ENCODE peak calls at places on chromosome 2, in eight cellular contexts. B is NCI-H187, R is KG1, H is left cardiac atrium, A is GM04503, Z is NCI-H1092, F is psoas muscle, W is GM12865. N is an unnamed sample.
A peak's percentile ranks its signal among the peaks of the same experiment; 100 is the strongest.

GRCh38 chr2:64260093-64260808 is 116.0 kb upstream of the PELI1 start:
- DNase-seq in R (no peak), H (no peak), B (no peak), A (no peak), W (no peak), F (no peak), Z (no peak), N (no peak)

GRCh38 chr2:74498500-74499268 is 719 bp downstream of the LBX2 start:
- DNase-seq in R (no peak), H (no peak), Z (no peak), F (no peak), A (no peak), W (peak; percentile 46), B (no peak), N (no peak)

GRCh38 chr2:12081481-12082210 is 335.2 kb downstream of the LPIN1 start:
- DNase-seq in F (no peak), W (no peak), R (no peak), Z (no peak), B (no peak), A (no peak), H (no peak), N (no peak)

GRCh38 chr2:141109633-141110032 is 1021.2 kb downstream of the LRP1B start:
- DNase-seq in F (no peak), Z (no peak), H (no peak), B (no peak), R (no peak), W (no peak), A (no peak), N (no peak)

GRCh38 chr2:3409627-3410170 is 30.2 kb downstream of the TRAPPC12 start:
- DNase-seq in F (no peak), W (no peak), R (no peak), B (no peak), A (no peak), Z (no peak), H (no peak), N (no peak)

GRCh38 chr2:124986136-124986535 is 961.0 kb downstream of the CNTNAP5 start:
- DNase-seq in W (no peak), H (no peak), F (no peak), Z (no peak), R (no peak), B (no peak), A (no peak), N (no peak)

GRCh38 chr2:128602038-128602698 is 283.5 kb upstream of the HS6ST1 start:
- DNase-seq in F (no peak), B (no peak), R (no peak), Z (no peak), H (no peak), A (no peak), W (no peak), N (no peak)

GRCh38 chr2:133365117-133365516 is 203.1 kb downstream of the NCKAP5 start:
- DNase-seq in R (no peak), Z (no peak), B (no peak), F (no peak), W (no peak), H (no peak), A (no peak), N (no peak)

GRCh38 chr2:97747716-97748115 is 34.3 kb downstream of the ZAP70 start:
- DNase-seq in Z (no peak), R (no peak), H (no peak), B (no peak), A (peak; percentile 70), F (no peak), W (no peak), N (no peak)

GRCh38 chr2:74685408-74685807 is 31.4 kb downstream of the SEMA4F start:
- DNase-seq in W (no peak), H (no peak), Z (no peak), B (no peak), F (no peak), A (no peak), R (no peak), N (no peak)

GRCh38 chr2:112891333-112891950 is 19.5 kb upstream of the IL37 start:
- DNase-seq in R (no peak), W (peak; percentile 12), B (no peak), H (no peak), F (no peak), A (no peak), Z (no peak), N (no peak)

GRCh38 chr2:172743143-172743542 is 7.5 kb downstream of the RAPGEF4 start:
- DNase-seq in F (no peak), Z (peak; percentile 70), W (no peak), A (no peak), H (no peak), R (no peak), B (no peak), N (peak; percentile 68)

GRCh38 chr2:33496150-33496549 is 19.7 kb downstream of the RASGRP3 start:
- DNase-seq in A (no peak), F (no peak), R (no peak), Z (no peak), H (no peak), B (no peak), W (no peak), N (no peak)

GRCh38 chr2:71530246-71530986 is 77.1 kb downstream of the DYSF start:
- DNase-seq in Z (no peak), A (no peak), H (no peak), R (no peak), B (no peak), W (peak; percentile 47), F (no peak), N (no peak)

GRCh38 chr2:51053213-51053612 is 21.3 kb upstream of the NRXN1 start:
- DNase-seq in W (no peak), A (no peak), R (no peak), F (no peak), Z (no peak), H (no peak), B (no peak), N (no peak)

GRCh38 chr2:239321596-239322413 is 79.0 kb downstream of the HDAC4 start:
- DNase-seq in B (no peak), H (peak; percentile 15), Z (no peak), W (no peak), R (no peak), A (no peak), F (no peak), N (no peak)

GRCh38 chr2:96090181-96090500 is 26.2 kb downstream of the ADRA2B start:
- DNase-seq in A (no peak), B (no peak), Z (no peak), R (no peak), F (no peak), H (no peak), W (no peak), N (peak; percentile 63)

GRCh38 chr2:235868645-235869044 is 299.5 kb downstream of the GBX2 start:
- DNase-seq in B (no peak), Z (no peak), R (no peak), W (no peak), F (no peak), H (no peak), A (no peak), N (no peak)

GRCh38 chr2:8489751-8490150 is 192.1 kb upstream of the ID2 start:
- DNase-seq in R (no peak), W (no peak), A (no peak), B (no peak), Z (no peak), F (no peak), H (no peak), N (no peak)

GRCh38 chr2:226413498-226414130 is 386.0 kb downstream of the IRS1 start:
- DNase-seq in R (no peak), H (no peak), B (no peak), W (no peak), Z (no peak), A (no peak), F (no peak), N (no peak)

GRCh38 chr2:26584656-26585055 is 56.5 kb downstream of the CIB4 start:
- DNase-seq in W (no peak), F (no peak), B (no peak), R (no peak), H (no peak), A (no peak), Z (no peak), N (no peak)

GRCh38 chr2:5442736-5443135 is 249.4 kb upstream of the SOX11 start:
- DNase-seq in W (no peak), Z (no peak), H (no peak), R (no peak), F (no peak), A (no peak), B (no peak), N (no peak)

GRCh38 chr2:157460384-157460837 is 16.5 kb upstream of the CYTIP start:
- DNase-seq in F (no peak), A (no peak), B (no peak), R (no peak), Z (no peak), W (no peak), H (no peak), N (no peak)

GRCh38 chr2:181176540-181176939 is 196.1 kb downstream of the UBE2E3 start:
- DNase-seq in B (no peak), Z (no peak), F (no peak), R (no peak), H (no peak), A (no peak), W (no peak), N (no peak)

GRCh38 chr2:98727369-98727749 is 3.6 kb downstream of the MGAT4A start:
- DNase-seq in H (no peak), F (no peak), R (no peak), A (no peak), W (no peak), Z (no peak), B (no peak), N (no peak)

GRCh38 chr2:130152816-130153595 is 8.1 kb upstream of the CCDC74B start:
- DNase-seq in A (no peak), R (no peak), W (no peak), Z (no peak), H (no peak), B (no peak), F (no peak), N (no peak)

GRCh38 chr2:233140913-233141469 is 80.8 kb downstream of the INPP5D start:
- DNase-seq in B (no peak), R (no peak), W (no peak), F (no peak), A (no peak), Z (no peak), H (no peak), N (no peak)

GRCh38 chr2:238901461-238902057 is 53.7 kb downstream of the TWIST2 start:
- DNase-seq in F (no peak), B (no peak), R (no peak), A (no peak), H (no peak), Z (no peak), W (no peak), N (no peak)

GRCh38 chr2:230412369-230412706 is 3.7 kb upstream of the SP100 start:
- DNase-seq in H (no peak), Z (no peak), A (no peak), B (no peak), F (no peak), W (no peak), R (no peak), N (no peak)

GRCh38 chr2:46296216-46296839 is 879 bp upstream of the EPAS1 start:
- DNase-seq in F (peak; percentile 49), W (no peak), R (no peak), Z (no peak), H (peak; percentile 64), B (no peak), A (no peak), N (no peak)

GRCh38 chr2:42064417-42064942 is 16.7 kb downstream of the PKDCC start:
- DNase-seq in R (no peak), F (no peak), Z (no peak), A (no peak), B (no peak), H (no peak), W (no peak), N (no peak)

GRCh38 chr2:66575625-66576371 is 140.9 kb downstream of the MEIS1 start:
- DNase-seq in A (no peak), W (no peak), B (no peak), H (peak; percentile 45), R (no peak), Z (no peak), F (peak; percentile 40), N (no peak)